ENCODE peak calls at places on chromosomes 12 and 14, in six cellular contexts. One of them, this sample, is unnamed.

GRCh38 chr14:60965402-60965801 is 15.5 kb downstream of the TRMT5 start:
- DNase-seq in AG04450: peak; percentile 60
- DNase-seq in IMR-90: peak; percentile 92
- DNase-seq in HCT116: no peak
- DNase-seq in BE2C: no peak
- DNase-seq in testis: no peak
- DNase-seq in this sample: peak; percentile 56

GRCh38 chr12:116123511-116124258 is 153.8 kb downstream of the MED13L start:
- DNase-seq in AG04450: no peak
- DNase-seq in IMR-90: peak; percentile 66
- DNase-seq in HCT116: no peak
- DNase-seq in BE2C: peak; percentile 79
- DNase-seq in testis: peak; percentile 56
- DNase-seq in this sample: peak; percentile 63

GRCh38 chr12:30796891-30797371 is 42.2 kb upstream of the CAPRIN2 start:
- DNase-seq in AG04450: no peak
- DNase-seq in IMR-90: peak; percentile 47
- DNase-seq in HCT116: no peak
- DNase-seq in BE2C: no peak
- DNase-seq in testis: no peak
- DNase-seq in this sample: peak; percentile 42

GRCh38 chr12:52742822-52743457 is 34.2 kb downstream of the KRT76 start:
- DNase-seq in AG04450: no peak
- DNase-seq in IMR-90: no peak
- DNase-seq in HCT116: no peak
- DNase-seq in BE2C: no peak
- DNase-seq in testis: no peak
- DNase-seq in this sample: no peak

GRCh38 chr14:31083781-31084180 is 57.6 kb upstream of the STRN3 start:
- DNase-seq in AG04450: no peak
- DNase-seq in IMR-90: no peak
- DNase-seq in HCT116: no peak
- DNase-seq in BE2C: no peak
- DNase-seq in testis: no peak
- DNase-seq in this sample: no peak

GRCh38 chr14:34693228-34693939 is 21.0 kb downstream of the CFL2 start:
- DNase-seq in AG04450: no peak
- DNase-seq in IMR-90: no peak
- DNase-seq in HCT116: peak; percentile 37
- DNase-seq in BE2C: no peak
- DNase-seq in testis: peak; percentile 54
- DNase-seq in this sample: peak; percentile 42

GRCh38 chr12:32025906-32026305 is 66.7 kb downstream of the RESF1 start:
- DNase-seq in AG04450: no peak
- DNase-seq in IMR-90: no peak
- DNase-seq in HCT116: no peak
- DNase-seq in BE2C: no peak
- DNase-seq in testis: no peak
- DNase-seq in this sample: no peak

GRCh38 chr12:62379723-62380045 is 86.9 kb upstream of the MON2 start:
- DNase-seq in AG04450: no peak
- DNase-seq in IMR-90: no peak
- DNase-seq in HCT116: no peak
- DNase-seq in BE2C: no peak
- DNase-seq in testis: no peak
- DNase-seq in this sample: no peak

GRCh38 chr12:57270966-57271470 is 20.0 kb upstream of the STAC3 start:
- DNase-seq in AG04450: no peak
- DNase-seq in IMR-90: no peak
- DNase-seq in HCT116: no peak
- DNase-seq in BE2C: no peak
- DNase-seq in testis: no peak
- DNase-seq in this sample: no peak

GRCh38 chr12:112617191-112617505 is 174.4 kb upstream of the RPH3A start:
- DNase-seq in AG04450: no peak
- DNase-seq in IMR-90: no peak
- DNase-seq in HCT116: no peak
- DNase-seq in BE2C: no peak
- DNase-seq in testis: no peak
- DNase-seq in this sample: no peak

GRCh38 chr14:37587438-37587837 is 7.6 kb downstream of the FOXA1 start:
- DNase-seq in AG04450: no peak
- DNase-seq in IMR-90: no peak
- DNase-seq in HCT116: no peak
- DNase-seq in BE2C: no peak
- DNase-seq in testis: no peak
- DNase-seq in this sample: no peak

GRCh38 chr12:105331805-105332251 is 1.3 kb downstream of the C12orf75 start:
- DNase-seq in AG04450: no peak
- DNase-seq in IMR-90: no peak
- DNase-seq in HCT116: no peak
- DNase-seq in BE2C: no peak
- DNase-seq in testis: peak; percentile 37
- DNase-seq in this sample: no peak

GRCh38 chr12:83784298-83784890 is 1097.7 kb downstream of the TMTC2 start:
- DNase-seq in AG04450: no peak
- DNase-seq in IMR-90: no peak
- DNase-seq in HCT116: no peak
- DNase-seq in BE2C: no peak
- DNase-seq in testis: no peak
- DNase-seq in this sample: peak; percentile 1

GRCh38 chr14:87815121-87815520 is 177.9 kb downstream of the GALC start:
- DNase-seq in AG04450: no peak
- DNase-seq in IMR-90: no peak
- DNase-seq in HCT116: no peak
- DNase-seq in BE2C: no peak
- DNase-seq in testis: no peak
- DNase-seq in this sample: no peak

GRCh38 chr12:6614513-6615177 is 7.5 kb upstream of the CHD4 start:
- DNase-seq in AG04450: no peak
- DNase-seq in IMR-90: no peak
- DNase-seq in HCT116: no peak
- DNase-seq in BE2C: no peak
- DNase-seq in testis: no peak
- DNase-seq in this sample: no peak

GRCh38 chr14:98692832-98693231 is 579.2 kb downstream of the BCL11B start:
- DNase-seq in AG04450: no peak
- DNase-seq in IMR-90: no peak
- DNase-seq in HCT116: no peak
- DNase-seq in BE2C: no peak
- DNase-seq in testis: no peak
- DNase-seq in this sample: peak; percentile 56

GRCh38 chr12:30694412-30694955 is 1.2 kb downstream of the IPO8 start:
- DNase-seq in AG04450: no peak
- DNase-seq in IMR-90: peak; percentile 22
- DNase-seq in HCT116: no peak
- DNase-seq in BE2C: no peak
- DNase-seq in testis: no peak
- DNase-seq in this sample: peak; percentile 46

GRCh38 chr14:100622234-100622633 is 35.0 kb upstream of the BEGAIN start:
- DNase-seq in AG04450: no peak
- DNase-seq in IMR-90: no peak
- DNase-seq in HCT116: no peak
- DNase-seq in BE2C: no peak
- DNase-seq in testis: no peak
- DNase-seq in this sample: peak; percentile 37

GRCh38 chr14:69037790-69038448 is 58.8 kb upstream of the ACTN1 start:
- DNase-seq in AG04450: no peak
- DNase-seq in IMR-90: peak; percentile 52
- DNase-seq in HCT116: no peak
- DNase-seq in BE2C: peak; percentile 87
- DNase-seq in testis: no peak
- DNase-seq in this sample: peak; percentile 60

GRCh38 chr14:23138173-23138535 is 19.1 kb upstream of the CEBPE start:
- DNase-seq in AG04450: no peak
- DNase-seq in IMR-90: no peak
- DNase-seq in HCT116: no peak
- DNase-seq in BE2C: no peak
- DNase-seq in testis: no peak
- DNase-seq in this sample: peak; percentile 93

GRCh38 chr12:522692-523378 is 63.1 kb downstream of the B4GALNT3 start:
- DNase-seq in AG04450: no peak
- DNase-seq in IMR-90: no peak
- DNase-seq in HCT116: no peak
- DNase-seq in BE2C: no peak
- DNase-seq in testis: no peak
- DNase-seq in this sample: no peak

DNA sequence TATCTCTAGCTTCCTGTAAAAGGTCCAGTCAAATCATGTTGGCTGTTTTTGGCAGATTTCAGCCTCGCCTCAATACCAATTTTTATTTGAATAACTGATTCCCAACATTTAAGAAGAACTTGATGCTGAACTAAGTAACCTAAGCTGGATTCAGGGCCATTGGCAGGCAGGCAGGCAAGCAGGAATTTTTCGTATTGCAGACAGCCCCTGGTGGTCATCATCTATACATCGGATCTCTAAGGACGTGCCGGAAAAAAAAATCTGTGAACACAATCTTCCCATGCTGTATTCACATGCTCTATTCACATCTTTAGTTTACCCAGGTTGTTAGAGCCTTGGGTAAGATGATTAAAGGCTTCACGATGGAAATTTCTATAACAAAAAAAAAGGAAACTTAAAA is 7.0 kb downstream of the VCPKMT start:
- DNase-seq in AG04450: peak; percentile 10
- DNase-seq in IMR-90: peak; percentile 35
- DNase-seq in HCT116: peak; percentile 4
- DNase-seq in BE2C: peak; percentile 26
- DNase-seq in testis: no peak
- DNase-seq in this sample: no peak
- TF ChIP-seq CTCF in AG04450: peak; percentile 52
- TF ChIP-seq CTCF in IMR-90: peak; percentile 44
- TF ChIP-seq CTCF in HCT116: no peak
- TF ChIP-seq CTCF in BE2C: peak; percentile 59
- TF ChIP-seq CTCF in testis: peak; percentile 3
- TF ChIP-seq CTCF in this sample: peak; percentile 21

GRCh38 chr14:104424406-104425072 is 155.0 kb upstream of the C14orf180 start:
- DNase-seq in AG04450: no peak
- DNase-seq in IMR-90: no peak
- DNase-seq in HCT116: no peak
- DNase-seq in BE2C: peak; percentile 82
- DNase-seq in testis: peak; percentile 61
- DNase-seq in this sample: no peak

GRCh38 chr14:104426771-104427125 is 152.8 kb upstream of the C14orf180 start:
- DNase-seq in AG04450: no peak
- DNase-seq in IMR-90: no peak
- DNase-seq in HCT116: no peak
- DNase-seq in BE2C: peak; percentile 79
- DNase-seq in testis: no peak
- DNase-seq in this sample: no peak

GRCh38 chr14:104423715-104424405 is 155.7 kb upstream of the C14orf180 start:
- DNase-seq in AG04450: no peak
- DNase-seq in IMR-90: no peak
- DNase-seq in HCT116: no peak
- DNase-seq in BE2C: no peak
- DNase-seq in testis: no peak
- DNase-seq in this sample: no peak

GRCh38 chr14:104425763-104426691 is 153.5 kb upstream of the C14orf180 start:
- DNase-seq in AG04450: no peak
- DNase-seq in IMR-90: no peak
- DNase-seq in HCT116: no peak
- DNase-seq in BE2C: no peak
- DNase-seq in testis: peak; percentile 4
- DNase-seq in this sample: no peak

GRCh38 chr14:104425171-104425681 is 154.3 kb upstream of the C14orf180 start:
- DNase-seq in AG04450: no peak
- DNase-seq in IMR-90: no peak
- DNase-seq in HCT116: no peak
- DNase-seq in BE2C: no peak
- DNase-seq in testis: no peak
- DNase-seq in this sample: no peak
- H3K27me3 ChIP-seq in AG04450: no peaks in the 10 kb centered on the region
- H3K27me3 ChIP-seq in IMR-90: no peaks in the 10 kb centered on the region
- H3K27me3 ChIP-seq in HCT116: no peaks in the 10 kb centered on the region
- H3K27me3 ChIP-seq in BE2C: no peaks in the 10 kb centered on the region
- H3K27me3 ChIP-seq in testis: no peaks in the 10 kb centered on the region
- H3K27me3 ChIP-seq in this sample: no peaks in the 10 kb centered on the region

GRCh38 chr12:50598321-50598862 is 93.6 kb downstream of the DIP2B start:
- DNase-seq in AG04450: no peak
- DNase-seq in IMR-90: peak; percentile 35
- DNase-seq in HCT116: no peak
- DNase-seq in BE2C: no peak
- DNase-seq in testis: peak; percentile 60
- DNase-seq in this sample: peak; percentile 12

GRCh38 chr12:50599366-50600095 is 94.7 kb downstream of the DIP2B start:
- DNase-seq in AG04450: no peak
- DNase-seq in IMR-90: no peak
- DNase-seq in HCT116: no peak
- DNase-seq in BE2C: no peak
- DNase-seq in testis: no peak
- DNase-seq in this sample: no peak

GRCh38 chr12:50603817-50604639 is 99.2 kb downstream of the DIP2B start:
- DNase-seq in AG04450: no peak
- DNase-seq in IMR-90: peak; percentile 69
- DNase-seq in HCT116: no peak
- DNase-seq in BE2C: no peak
- DNase-seq in testis: peak; percentile 81
- DNase-seq in this sample: no peak

GRCh38 chr12:50597200-50598195 is 92.7 kb downstream of the DIP2B start:
- DNase-seq in AG04450: no peak
- DNase-seq in IMR-90: peak; percentile 93
- DNase-seq in HCT116: peak; percentile 71
- DNase-seq in BE2C: no peak
- DNase-seq in testis: peak; percentile 46
- DNase-seq in this sample: peak; percentile 93

GRCh38 chr12:50600364-50600763 is 95.6 kb downstream of the DIP2B start:
- DNase-seq in AG04450: no peak
- DNase-seq in IMR-90: no peak
- DNase-seq in HCT116: no peak
- DNase-seq in BE2C: no peak
- DNase-seq in testis: no peak
- DNase-seq in this sample: no peak
- TF ChIP-seq CTCF in AG04450: no peak
- TF ChIP-seq CTCF in IMR-90: no peak
- TF ChIP-seq CTCF in HCT116: no peak
- TF ChIP-seq CTCF in BE2C: no peak
- TF ChIP-seq CTCF in testis: no peak
- TF ChIP-seq CTCF in this sample: no peak

GRCh38 chr12:54299515-54300266 is 1.1 kb downstream of the NFE2 start:
- DNase-seq in AG04450: no peak
- DNase-seq in IMR-90: no peak
- DNase-seq in HCT116: no peak
- DNase-seq in BE2C: no peak
- DNase-seq in testis: no peak
- DNase-seq in this sample: peak; percentile 67

GRCh38 chr12:54301428-54302045 is 722 bp upstream of the NFE2 start:
- DNase-seq in AG04450: no peak
- DNase-seq in IMR-90: no peak
- DNase-seq in HCT116: no peak
- DNase-seq in BE2C: no peak
- DNase-seq in testis: no peak
- DNase-seq in this sample: no peak

GRCh38 chr12:54300732-54301427 is at the start of gene NFE2:
- DNase-seq in AG04450: peak; percentile 51
- DNase-seq in IMR-90: peak; percentile 77
- DNase-seq in HCT116: no peak
- DNase-seq in BE2C: peak; percentile 71
- DNase-seq in testis: peak; percentile 45
- DNase-seq in this sample: peak; percentile 60

GRCh38 chr12:54298904-54299303 is 1.9 kb downstream of the NFE2 start:
- DNase-seq in AG04450: no peak
- DNase-seq in IMR-90: no peak
- DNase-seq in HCT116: no peak
- DNase-seq in BE2C: no peak
- DNase-seq in testis: no peak
- DNase-seq in this sample: no peak

GRCh38 chr12:54300267-54300731 is 516 bp downstream of the NFE2 start:
- DNase-seq in AG04450: no peak
- DNase-seq in IMR-90: no peak
- DNase-seq in HCT116: no peak
- DNase-seq in BE2C: no peak
- DNase-seq in testis: no peak
- DNase-seq in this sample: no peak
- H3K27me3 ChIP-seq in AG04450: peaks cover 36% of the 10 kb centered on the region
- H3K27me3 ChIP-seq in IMR-90: peaks cover 38% of the 10 kb centered on the region
- H3K27me3 ChIP-seq in HCT116: peaks cover 12% of the 10 kb centered on the region
- H3K27me3 ChIP-seq in BE2C: no peaks in the 10 kb centered on the region
- H3K27me3 ChIP-seq in testis: no peaks in the 10 kb centered on the region
- H3K27me3 ChIP-seq in this sample: no peaks in the 10 kb centered on the region